ENCODE peak calls at places on chromosomes 4 and X, in five cellular contexts. One of them, this sample, is unnamed.

GRCh38 chrX:42602566-42602965 is 175.4 kb downstream of the PPP1R2C start:
- DNase-seq in ACHN: no peak
- DNase-seq in ovary: no peak
- DNase-seq in KBM-7: no peak
- DNase-seq in WERI-Rb-1: no peak
- DNase-seq in this sample: no peak

GRCh38 chrX:142999209-142999720 is 26.5 kb upstream of the SPANXN4 start:
- DNase-seq in KBM-7: no peak
- DNase-seq in WERI-Rb-1: no peak
- DNase-seq in ACHN: no peak
- DNase-seq in ovary: no peak
- DNase-seq in this sample: no peak

GRCh38 chr4:53992785-53993184 is 71.6 kb downstream of the CHIC2 start:
- DNase-seq in KBM-7: no peak
- DNase-seq in ovary: no peak
- DNase-seq in WERI-Rb-1: no peak
- DNase-seq in ACHN: no peak
- DNase-seq in this sample: no peak

GRCh38 chr4:20391224-20391623 is 139.5 kb downstream of the SLIT2 start:
- DNase-seq in KBM-7: no peak
- DNase-seq in ACHN: no peak
- DNase-seq in ovary: no peak
- DNase-seq in WERI-Rb-1: no peak
- DNase-seq in this sample: no peak

GRCh38 chrX:20274121-20274520 is 7.4 kb upstream of the RPS6KA3 start:
- DNase-seq in WERI-Rb-1: no peak
- DNase-seq in KBM-7: no peak
- DNase-seq in ACHN: no peak
- DNase-seq in ovary: no peak
- DNase-seq in this sample: peak

GRCh38 chr4:76997454-76997853 is 47.9 kb downstream of the SEPTIN11 start:
- DNase-seq in ACHN: no peak
- DNase-seq in KBM-7: no peak
- DNase-seq in ovary: no peak
- DNase-seq in WERI-Rb-1: no peak
- DNase-seq in this sample: no peak

GRCh38 chrX:137654481-137654880 is 88.6 kb downstream of the ZIC3 start:
- DNase-seq in WERI-Rb-1: no peak
- DNase-seq in ovary: no peak
- DNase-seq in KBM-7: no peak
- DNase-seq in ACHN: no peak
- DNase-seq in this sample: no peak

GRCh38 chr4:38523524-38524448 is 140.2 kb upstream of the KLF3 start:
- DNase-seq in ACHN: no peak
- DNase-seq in WERI-Rb-1: no peak
- DNase-seq in KBM-7: peak
- DNase-seq in ovary: no peak
- DNase-seq in this sample: no peak

GRCh38 chr4:41146716-41147506 is 67.4 kb downstream of the APBB2 start:
- DNase-seq in ACHN: no peak
- DNase-seq in ovary: no peak
- DNase-seq in WERI-Rb-1: no peak
- DNase-seq in KBM-7: no peak
- DNase-seq in this sample: peak

GRCh38 chr4:76756416-76756815 is 141.5 kb downstream of the SOWAHB start:
- DNase-seq in ACHN: no peak
- DNase-seq in KBM-7: no peak
- DNase-seq in WERI-Rb-1: no peak
- DNase-seq in ovary: no peak
- DNase-seq in this sample: no peak

GRCh38 chrX:149472620-149473019 is 32.5 kb downstream of the IDS start:
- DNase-seq in ovary: no peak
- DNase-seq in KBM-7: no peak
- DNase-seq in ACHN: no peak
- DNase-seq in WERI-Rb-1: no peak
- DNase-seq in this sample: no peak

GRCh38 chrX:9682456-9682855 is 83.2 kb downstream of the GPR143 start:
- DNase-seq in ACHN: no peak
- DNase-seq in KBM-7: no peak
- DNase-seq in ovary: no peak
- DNase-seq in WERI-Rb-1: no peak
- DNase-seq in this sample: peak

GRCh38 chrX:105910563-105911105 is 88.3 kb downstream of the NRK start:
- DNase-seq in WERI-Rb-1: no peak
- DNase-seq in ACHN: no peak
- DNase-seq in KBM-7: no peak
- DNase-seq in ovary: no peak
- DNase-seq in this sample: no peak

GRCh38 chr4:39528056-39528465 is 822 bp upstream of the UGDH start:
- DNase-seq in ovary: no peak
- DNase-seq in ACHN: peak
- DNase-seq in KBM-7: no peak
- DNase-seq in WERI-Rb-1: no peak
- DNase-seq in this sample: peak

GRCh38 chrX:35665311-35665710 is 132.8 kb upstream of the MAGEB16 start:
- DNase-seq in ACHN: no peak
- DNase-seq in WERI-Rb-1: no peak
- DNase-seq in ovary: no peak
- DNase-seq in KBM-7: no peak
- DNase-seq in this sample: no peak

GRCh38 chrX:84162401-84162800 is 25.6 kb downstream of the RPS6KA6 start:
- DNase-seq in ACHN: no peak
- DNase-seq in KBM-7: no peak
- DNase-seq in ovary: no peak
- DNase-seq in WERI-Rb-1: no peak
- DNase-seq in this sample: no peak

GRCh38 chr4:15930314-15930713 is 8.2 kb downstream of the FGFBP1 start:
- DNase-seq in WERI-Rb-1: no peak
- DNase-seq in ACHN: no peak
- DNase-seq in KBM-7: no peak
- DNase-seq in ovary: no peak
- DNase-seq in this sample: no peak

GRCh38 chr4:184932343-184932742 is 85.9 kb upstream of the HELT start:
- DNase-seq in ovary: no peak
- DNase-seq in WERI-Rb-1: peak
- DNase-seq in ACHN: no peak
- DNase-seq in KBM-7: no peak
- DNase-seq in this sample: peak

GRCh38 chr4:102633100-102633499 is 127.7 kb downstream of the MANBA start:
- DNase-seq in KBM-7: no peak
- DNase-seq in ovary: no peak
- DNase-seq in WERI-Rb-1: no peak
- DNase-seq in ACHN: no peak
- DNase-seq in this sample: no peak

GRCh38 chr4:165991325-165992180 is 118.5 kb downstream of the TLL1 start:
- DNase-seq in WERI-Rb-1: no peak
- DNase-seq in KBM-7: no peak
- DNase-seq in ovary: no peak
- DNase-seq in ACHN: no peak
- DNase-seq in this sample: no peak

GRCh38 chr4:183249854-183250253 is 70.2 kb downstream of the CLDN22 start:
- DNase-seq in ACHN: peak
- DNase-seq in KBM-7: peak
- DNase-seq in WERI-Rb-1: peak
- DNase-seq in ovary: no peak
- DNase-seq in this sample: peak